ENCODE peak calls at places on chromosomes 4 and X, in four cellular contexts. O is hepatocyte, D is K562, S is SK-N-SH. B is an unnamed sample.

GRCh38 chrX:150240643-150240970 is 122.5 kb upstream of the MAMLD1 start:
- DNase-seq in O (no peak), D (no peak), S (no peak), B (no peak)

GRCh38 chr4:138062929-138063328 is 179.2 kb downstream of the SLC7A11 start:
- DNase-seq in O (no peak), D (no peak), S (no peak), B (peak)

GRCh38 chrX:45851434-45851991 is 650.8 kb upstream of the DIPK2B start:
- DNase-seq in O (peak), D (no peak), S (peak), B (peak)

GRCh38 chr4:163592207-163592606 is 97.7 kb downstream of the TMA16 start:
- DNase-seq in O (no peak), D (no peak), S (no peak), B (no peak)

GRCh38 chr4:188016754-188017153 is 21.2 kb downstream of the ZFP42 start:
- DNase-seq in O (no peak), D (no peak), S (no peak), B (no peak)

GRCh38 chrX:11704725-11705495 is 39.2 kb upstream of the ARHGAP6 start:
- DNase-seq in O (no peak), D (no peak), S (no peak), B (no peak)

GRCh38 chr4:168978001-168978700 is 31.9 kb downstream of the CBR4 start:
- DNase-seq in O (no peak), D (no peak), S (no peak), B (peak)

GRCh38 chr4:1514612-1515011 is 108.4 kb upstream of the NKX1-1 start:
- DNase-seq in O (no peak), D (no peak), S (no peak), B (no peak)

GRCh38 chr4:101158136-101158485 is 189.2 kb downstream of the PPP3CA start:
- DNase-seq in O (no peak), D (no peak), S (no peak), B (no peak)

GRCh38 chr4:82493721-82494425 is 63.5 kb downstream of the ENOPH1 start:
- DNase-seq in O (no peak), D (no peak), S (no peak), B (peak)

GRCh38 chr4:24328711-24329110 is 255.6 kb downstream of the DHX15 start:
- DNase-seq in O (no peak), D (no peak), S (no peak), B (no peak)

GRCh38 chr4:24615977-24616376 is 31.6 kb upstream of the DHX15 start:
- DNase-seq in O (no peak), D (no peak), S (no peak), B (no peak)

DNA sequence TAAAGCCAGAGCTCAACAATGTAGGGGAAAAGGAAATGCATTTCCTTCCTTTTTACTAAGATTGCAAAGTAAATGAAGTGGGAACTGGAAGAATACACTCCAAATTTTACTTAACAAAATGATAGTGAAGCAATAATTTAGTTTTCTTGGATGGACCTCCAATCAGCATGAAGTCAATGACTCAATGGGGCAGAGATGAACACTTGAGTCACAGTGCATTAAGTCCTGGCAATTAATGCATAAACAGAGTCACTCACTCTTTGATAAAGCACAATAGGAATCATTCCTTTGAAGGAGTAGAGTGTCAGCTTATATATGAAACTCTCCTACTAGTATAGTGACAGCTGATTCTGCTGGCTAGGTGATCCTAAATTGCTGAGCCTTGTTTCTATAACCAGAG is 66.7 kb upstream of the FRAS1 start:
- DNase-seq in O (no peak), D (no peak), S (no peak), B (no peak)
- H2AFZ ChIP-seq in O (no peak), D (no peak), S (no peak), B (no peak)

GRCh38 chr4:174437324-174437723 is 85.0 kb downstream of the HPGD start:
- DNase-seq in O (no peak), D (no peak), S (no peak), B (peak)

GRCh38 chr4:174438711-174439110 is 83.6 kb downstream of the HPGD start:
- DNase-seq in O (no peak), D (no peak), S (no peak), B (no peak)

GRCh38 chr4:174435981-174436776 is 86.1 kb downstream of the HPGD start:
- DNase-seq in O (no peak), D (no peak), S (no peak), B (no peak)

GRCh38 chr4:174437756-174438155 is 84.5 kb downstream of the HPGD start:
- DNase-seq in O (no peak), D (no peak), S (no peak), B (no peak)

DNA sequence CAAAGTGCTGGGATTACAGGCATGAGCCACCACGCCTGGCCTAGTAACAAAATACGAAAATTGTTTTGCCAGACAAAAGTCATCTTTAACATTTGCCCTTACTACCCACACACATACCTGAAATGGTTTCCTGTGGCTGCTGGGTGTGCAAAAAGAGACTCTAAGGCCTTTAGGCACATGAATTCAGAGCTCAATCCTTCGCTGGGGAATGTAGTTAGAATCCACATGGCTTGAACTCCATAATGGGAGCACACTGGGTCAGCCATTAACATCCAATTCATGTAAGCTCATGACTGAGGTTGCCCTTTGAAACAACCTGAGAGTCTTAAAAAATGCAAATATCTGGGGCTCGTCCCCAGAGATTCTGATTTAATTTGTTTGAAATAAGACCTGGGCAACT is 87.8 kb downstream of the HPGD start:
- DNase-seq in O (no peak), D (no peak), S (no peak), B (no peak)
- H2AFZ ChIP-seq in O (no peak), D (peak), S (no peak), B (no peak)

GRCh38 chr4:90127706-90128345 is 632 bp downstream of the CCSER1 start:
- DNase-seq in O (peak), D (no peak), S (peak), B (peak)
- H2AFZ ChIP-seq in O (peak), D (no peak), S (peak), B (peak)

DNA sequence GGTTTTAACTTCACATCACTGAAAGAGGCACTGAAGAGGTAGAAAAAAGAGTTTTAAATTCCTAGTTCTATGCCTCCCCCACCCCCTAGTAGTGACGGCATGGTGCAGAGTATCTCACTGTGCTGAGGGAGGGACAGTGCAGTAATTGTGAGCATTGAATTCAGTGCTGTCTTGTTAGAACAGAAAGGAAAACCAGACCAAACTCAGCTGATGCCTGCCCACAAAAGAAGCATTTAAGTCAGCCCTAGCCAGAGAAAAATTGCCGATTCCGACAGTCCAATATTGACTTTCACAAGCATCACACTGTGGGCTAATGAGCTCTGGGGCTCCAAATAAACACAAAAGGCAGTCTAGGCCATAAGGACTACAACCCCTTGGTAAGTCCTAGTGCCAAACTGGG is 417.7 kb downstream of the AR start:
- DNase-seq in O (no peak), D (no peak), S (no peak), B (no peak)
- H2AFZ ChIP-seq in O (no peak), D (no peak), S (no peak), B (no peak)

DNA sequence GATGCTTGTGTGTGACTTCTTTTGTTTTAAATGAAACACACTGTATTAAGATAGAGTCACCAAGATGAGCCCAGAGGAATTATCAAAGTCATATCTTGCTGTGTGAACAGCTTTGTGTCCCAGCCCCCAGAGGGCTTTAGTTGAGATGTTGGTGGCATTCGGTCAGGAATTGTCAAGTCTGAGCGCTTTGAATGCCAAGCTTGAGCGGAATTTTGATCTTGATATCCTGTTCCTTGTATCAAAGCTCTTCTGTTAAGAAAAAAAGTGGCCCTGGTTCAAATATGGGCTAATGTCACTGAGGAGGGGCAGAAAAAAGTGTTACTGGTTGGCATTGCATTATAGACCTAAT is 42.3 kb upstream of the PDLIM3 start:
- DNase-seq in O (no peak), D (no peak), S (no peak), B (no peak)
- H2AFZ ChIP-seq in O (no peak), D (no peak), S (no peak), B (no peak)

GRCh38 chrX:20418809-20419208 is 152.1 kb upstream of the RPS6KA3 start:
- DNase-seq in O (no peak), D (no peak), S (no peak), B (no peak)
- H2AFZ ChIP-seq in O (no peak), D (no peak), S (no peak), B (no peak)

DNA sequence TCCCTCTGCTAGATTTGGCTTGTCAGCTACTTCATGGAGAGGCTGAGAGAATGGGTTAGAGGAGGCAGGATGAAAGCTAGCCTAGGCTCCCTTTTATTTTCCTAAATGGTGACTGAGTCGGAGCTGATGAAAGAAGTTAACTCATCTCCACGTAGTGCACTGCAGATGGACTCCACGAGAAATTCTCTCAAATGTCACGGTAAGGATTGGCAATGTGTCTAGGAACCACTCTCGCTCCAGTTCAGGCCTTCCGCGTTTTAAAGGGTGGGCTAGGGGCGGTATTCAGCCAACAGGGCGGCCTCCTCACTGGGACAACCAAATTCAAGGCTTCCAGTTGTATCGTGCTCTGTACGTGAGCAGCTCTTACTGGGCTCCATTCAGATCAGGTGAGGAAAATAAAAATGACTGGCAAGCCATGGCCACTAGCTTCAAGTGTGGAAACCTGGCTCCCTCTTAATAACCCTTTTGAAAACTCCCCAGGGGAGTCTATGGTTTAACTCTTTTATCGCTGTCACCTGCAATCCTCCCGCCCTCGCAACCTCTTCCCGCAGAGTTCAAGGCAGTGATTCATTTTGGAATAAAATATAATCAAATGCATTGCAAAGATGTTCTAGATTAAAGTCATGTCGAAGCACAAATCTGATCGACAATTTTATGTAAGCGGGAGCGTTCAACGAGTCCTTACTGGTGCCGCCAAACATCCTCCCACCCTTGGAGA is 1.3 kb downstream of the SPOCK3 start:
- DNase-seq in O (no peak), D (no peak), S (no peak), B (no peak)
- H2AFZ ChIP-seq in O (peak), D (no peak), S (no peak), B (no peak)

GRCh38 chr4:74412225-74412624 is 32.7 kb upstream of the AREG start:
- DNase-seq in O (no peak), D (no peak), S (no peak), B (no peak)

GRCh38 chr4:74410272-74410671 is 34.7 kb upstream of the AREG start:
- DNase-seq in O (no peak), D (no peak), S (no peak), B (peak)

GRCh38 chr4:74410741-74411140 is 34.2 kb upstream of the AREG start:
- DNase-seq in O (no peak), D (no peak), S (no peak), B (no peak)

GRCh38 chr4:74408639-74409038 is 36.3 kb upstream of the AREG start:
- DNase-seq in O (no peak), D (peak), S (no peak), B (peak)

DNA sequence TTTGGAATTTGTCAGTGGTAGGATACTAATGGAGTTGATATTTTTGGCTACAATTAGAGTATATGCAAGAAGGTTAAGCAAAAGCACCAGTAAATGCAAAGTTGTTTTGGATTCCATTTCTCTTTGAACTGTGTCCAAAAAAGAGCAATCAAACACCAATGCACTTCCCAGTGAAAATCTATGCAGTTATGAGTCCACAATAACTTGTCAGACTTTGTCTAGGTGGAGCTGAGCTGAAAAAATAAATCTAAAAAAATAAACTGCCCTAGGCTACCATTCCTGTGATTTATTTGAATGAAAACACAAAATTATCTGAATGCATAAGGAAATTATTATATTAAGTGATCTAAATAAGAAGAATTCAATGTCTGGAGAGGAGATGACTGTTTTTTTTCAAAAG is 37.0 kb upstream of the AREG start:
- DNase-seq in O (no peak), D (no peak), S (no peak), B (no peak)
- H2AFZ ChIP-seq in O (no peak), D (no peak), S (no peak), B (no peak)

DNA sequence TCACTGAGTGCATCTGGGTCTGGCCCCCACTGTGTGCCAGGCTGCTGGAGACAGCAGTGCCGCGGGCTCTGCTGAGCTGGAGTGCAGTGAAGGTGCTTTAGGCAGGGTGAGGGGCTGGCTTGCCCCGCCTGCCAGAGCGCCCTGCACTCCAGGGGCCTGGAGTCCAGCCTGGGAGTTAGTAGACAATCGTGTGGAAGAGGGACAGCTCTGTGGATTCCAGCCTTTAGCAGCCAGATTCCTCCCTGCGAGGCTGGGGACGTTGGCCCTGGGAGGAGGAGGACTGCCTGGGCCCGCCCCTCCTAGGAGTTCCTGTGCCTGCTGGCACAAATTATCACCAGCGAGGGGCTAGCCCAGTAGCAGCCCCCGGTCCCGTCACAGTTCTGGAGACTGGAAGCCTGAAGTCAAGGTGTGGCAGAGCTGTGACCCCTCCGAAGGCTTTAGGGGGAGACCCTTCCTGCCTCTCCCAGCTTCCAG is 7.4 kb downstream of the RGS12 start:
- DNase-seq in O (no peak), D (no peak), S (peak), B (no peak)
- H2AFZ ChIP-seq in O (no peak), D (no peak), S (no peak), B (no peak)

GRCh38 chr4:108531461-108531860 is 88.9 kb upstream of the RPL34 start:
- DNase-seq in O (no peak), D (no peak), S (no peak), B (no peak)

GRCh38 chr4:108532187-108532586 is 88.2 kb upstream of the RPL34 start:
- DNase-seq in O (no peak), D (no peak), S (no peak), B (no peak)

GRCh38 chr4:108527729-108528128 is 92.6 kb upstream of the RPL34 start:
- DNase-seq in O (no peak), D (no peak), S (no peak), B (no peak)

GRCh38 chr4:108529102-108529501 is 91.3 kb upstream of the RPL34 start:
- DNase-seq in O (no peak), D (no peak), S (no peak), B (no peak)

DNA sequence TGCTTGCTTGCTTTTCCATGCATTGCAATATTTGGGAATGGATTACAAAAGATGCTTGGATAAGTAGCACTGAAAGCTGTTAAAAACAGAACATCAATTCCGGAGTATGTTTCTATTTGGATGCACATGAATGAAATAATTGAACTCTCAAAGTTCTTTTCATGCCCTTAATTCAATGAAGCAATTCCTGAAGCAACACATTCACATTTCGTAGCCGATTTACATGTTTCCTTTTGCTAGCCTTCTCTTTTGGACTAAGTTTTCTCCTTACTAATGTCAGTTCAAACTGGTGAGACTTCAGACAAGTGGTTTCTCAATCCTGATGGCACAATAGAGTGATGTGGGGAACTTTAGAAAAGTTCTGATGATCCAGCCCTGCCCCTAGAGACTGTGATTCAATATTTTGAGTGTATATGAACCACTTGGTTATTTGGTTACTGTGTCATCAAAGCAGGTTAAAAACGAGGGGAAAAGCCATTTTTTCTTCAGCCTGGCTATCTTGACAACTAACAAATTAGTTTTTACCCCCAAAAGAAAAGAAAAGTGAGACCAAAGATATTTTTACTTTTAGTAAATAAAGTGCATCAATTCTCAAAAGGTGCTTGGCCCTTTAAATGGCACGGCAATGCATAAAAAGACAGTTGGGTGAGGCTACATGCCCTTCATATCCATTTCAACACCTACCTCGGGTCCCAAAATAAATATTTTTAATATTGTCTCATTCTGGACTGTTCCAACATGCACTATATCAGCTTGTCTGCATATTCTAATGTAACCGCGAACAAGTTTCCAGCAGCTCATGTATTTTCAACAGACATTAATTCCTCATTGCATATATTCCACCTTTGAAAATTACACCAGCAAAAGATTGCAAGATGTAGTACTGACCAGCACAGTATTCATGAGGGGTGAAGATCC is 90.1 kb upstream of the RPL34 start:
- DNase-seq in O (no peak), D (no peak), S (no peak), B (no peak)
- H2AFZ ChIP-seq in O (no peak), D (no peak), S (peak), B (no peak)